ENCODE peak calls at places on chromosomes 6 and 20, in five cellular contexts. One of them, this sample, is unnamed.

GRCh38 chr20:47776639-47777038 is 8.6 kb downstream of the SULF2 start:
- DNase-seq in fibroblast of pulmonary artery: no peak
- DNase-seq in IMR-90: no peak
- DNase-seq in astrocyte of the cerebellum: no peak
- DNase-seq in body of pancreas: no peak
- DNase-seq in this sample: no peak

GRCh38 chr6:20188630-20189075 is 23.6 kb downstream of the MBOAT1 start:
- DNase-seq in fibroblast of pulmonary artery: no peak
- DNase-seq in astrocyte of the cerebellum: no peak
- DNase-seq in body of pancreas: no peak
- DNase-seq in IMR-90: no peak
- DNase-seq in this sample: no peak

GRCh38 chr6:159887146-159887545 is 3.6 kb upstream of the MAS1 start:
- DNase-seq in IMR-90: no peak
- DNase-seq in body of pancreas: no peak
- DNase-seq in fibroblast of pulmonary artery: no peak
- DNase-seq in astrocyte of the cerebellum: no peak
- DNase-seq in this sample: no peak

GRCh38 chr6:12958052-12958706 is 241.6 kb downstream of the PHACTR1 start:
- DNase-seq in IMR-90: no peak
- DNase-seq in fibroblast of pulmonary artery: peak
- DNase-seq in body of pancreas: peak
- DNase-seq in astrocyte of the cerebellum: no peak
- DNase-seq in this sample: no peak

GRCh38 chr20:36279362-36279761 is 26.8 kb upstream of the DLGAP4 start:
- DNase-seq in fibroblast of pulmonary artery: no peak
- DNase-seq in body of pancreas: no peak
- DNase-seq in astrocyte of the cerebellum: no peak
- DNase-seq in IMR-90: no peak
- DNase-seq in this sample: no peak

GRCh38 chr6:40353967-40354452 is 233.2 kb downstream of the LRFN2 start:
- DNase-seq in fibroblast of pulmonary artery: no peak
- DNase-seq in body of pancreas: peak
- DNase-seq in IMR-90: no peak
- DNase-seq in astrocyte of the cerebellum: no peak
- DNase-seq in this sample: no peak

GRCh38 chr6:6516643-6517042 is 71.9 kb upstream of the LY86 start:
- DNase-seq in IMR-90: no peak
- DNase-seq in fibroblast of pulmonary artery: no peak
- DNase-seq in body of pancreas: no peak
- DNase-seq in astrocyte of the cerebellum: no peak
- DNase-seq in this sample: no peak

GRCh38 chr20:12047838-12048432 is 130.2 kb downstream of the BTBD3 start:
- DNase-seq in fibroblast of pulmonary artery: peak
- DNase-seq in astrocyte of the cerebellum: no peak
- DNase-seq in IMR-90: peak
- DNase-seq in body of pancreas: no peak
- DNase-seq in this sample: no peak

GRCh38 chr6:110689275-110689935 is 125.9 kb downstream of the CDK19 start:
- DNase-seq in IMR-90: no peak
- DNase-seq in astrocyte of the cerebellum: no peak
- DNase-seq in fibroblast of pulmonary artery: no peak
- DNase-seq in body of pancreas: no peak
- DNase-seq in this sample: no peak

GRCh38 chr6:22892452-22892851 is 323.1 kb downstream of the HDGFL1 start:
- DNase-seq in astrocyte of the cerebellum: peak
- DNase-seq in IMR-90: peak
- DNase-seq in body of pancreas: no peak
- DNase-seq in fibroblast of pulmonary artery: peak
- DNase-seq in this sample: peak

DNA sequence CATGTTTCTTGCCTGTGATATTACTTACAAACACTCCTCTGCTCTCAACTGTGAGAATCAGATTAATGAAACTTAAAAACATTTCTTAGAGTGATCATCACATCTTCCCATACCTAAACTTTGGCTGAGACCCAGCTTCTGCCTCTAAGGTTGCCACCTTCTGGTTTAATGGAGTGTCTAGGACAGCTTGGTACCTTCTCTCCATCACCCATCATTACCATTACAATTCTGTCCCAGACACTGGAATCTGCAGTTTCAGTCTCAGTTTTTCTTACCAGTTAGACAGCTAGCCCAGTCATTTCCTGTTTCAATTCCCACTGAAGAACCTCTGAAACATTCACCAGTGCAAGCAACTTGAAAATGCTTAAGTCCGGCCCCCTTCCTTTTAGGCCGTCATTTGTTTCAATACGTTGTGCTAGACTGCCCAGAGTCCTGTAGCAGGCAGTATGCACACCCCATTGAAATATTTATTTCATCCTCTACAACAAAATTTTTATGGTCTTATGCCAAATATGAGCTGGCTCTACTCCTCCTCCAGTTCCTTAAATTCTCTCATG is 107.0 kb upstream of the FOXO3 start:
- DNase-seq in fibroblast of pulmonary artery: peak
- DNase-seq in IMR-90: peak
- DNase-seq in astrocyte of the cerebellum: peak
- DNase-seq in body of pancreas: no peak
- DNase-seq in this sample: no peak
- TF ChIP-seq CTCF in fibroblast of pulmonary artery: peak
- TF ChIP-seq CTCF in IMR-90: no peak
- TF ChIP-seq CTCF in astrocyte of the cerebellum: peak
- TF ChIP-seq CTCF in body of pancreas: no peak
- TF ChIP-seq CTCF in this sample: no peak

DNA sequence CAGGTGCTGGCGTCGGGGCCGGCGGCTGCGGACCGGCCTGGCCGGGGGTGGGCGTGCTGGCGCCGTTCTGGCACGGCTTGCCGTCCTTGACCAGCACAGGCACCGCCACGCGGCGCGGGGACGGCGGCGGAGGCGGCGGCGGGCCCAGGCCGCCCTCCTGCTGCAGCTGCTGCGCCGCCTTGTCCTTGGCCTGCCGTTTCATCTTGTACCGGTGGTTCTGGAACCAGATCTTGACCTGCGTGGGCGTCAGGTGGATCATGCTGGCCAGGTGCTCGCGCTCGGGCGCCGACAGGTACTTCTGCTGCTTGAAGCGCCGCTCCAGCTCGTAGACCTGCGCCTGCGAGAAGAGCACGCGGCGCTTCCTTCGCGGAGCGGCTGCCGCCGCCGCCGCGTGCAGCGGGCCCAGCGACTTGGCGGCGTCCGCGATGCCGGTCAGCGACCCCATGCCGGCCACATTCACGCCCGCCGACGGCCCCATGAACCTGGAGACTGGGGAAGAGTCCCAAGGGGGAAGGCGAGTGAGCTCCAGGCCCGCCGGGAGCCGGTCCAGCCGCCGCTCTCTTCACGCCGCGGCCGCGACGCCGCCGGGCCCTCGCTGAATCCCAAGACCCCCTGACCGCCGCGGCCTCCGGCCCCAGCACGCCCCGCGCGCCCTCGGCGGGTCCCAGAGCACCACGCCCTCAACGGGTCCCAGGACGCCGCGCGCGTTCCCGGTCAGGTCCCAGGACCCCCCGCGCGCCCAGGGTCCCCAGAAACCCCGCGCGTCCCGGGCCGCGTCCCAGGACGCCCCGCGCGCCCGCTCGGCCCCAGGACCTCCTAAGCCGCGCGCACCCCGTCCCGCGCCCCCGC is 1.1 kb downstream of the NKX2-4 start:
- DNase-seq in fibroblast of pulmonary artery: no peak
- DNase-seq in IMR-90: no peak
- DNase-seq in body of pancreas: peak
- DNase-seq in astrocyte of the cerebellum: no peak
- DNase-seq in this sample: no peak
- H3K4me3 ChIP-seq in fibroblast of pulmonary artery: no peak
- H3K4me3 ChIP-seq in IMR-90: peak
- H3K4me3 ChIP-seq in body of pancreas: no peak
- H3K4me3 ChIP-seq in astrocyte of the cerebellum: no peak
- H3K4me3 ChIP-seq in this sample: no peak

GRCh38 chr20:1505871-1506270 is 14.7 kb upstream of the SIRPB2 start:
- DNase-seq in body of pancreas: no peak
- DNase-seq in IMR-90: no peak
- DNase-seq in fibroblast of pulmonary artery: no peak
- DNase-seq in astrocyte of the cerebellum: no peak
- DNase-seq in this sample: no peak

GRCh38 chr20:1507276-1507675 is 16.1 kb upstream of the SIRPB2 start:
- DNase-seq in fibroblast of pulmonary artery: no peak
- DNase-seq in body of pancreas: no peak
- DNase-seq in IMR-90: no peak
- DNase-seq in astrocyte of the cerebellum: no peak
- DNase-seq in this sample: no peak

GRCh38 chr20:1508576-1508975 is 17.4 kb upstream of the SIRPB2 start:
- DNase-seq in fibroblast of pulmonary artery: no peak
- DNase-seq in IMR-90: no peak
- DNase-seq in body of pancreas: no peak
- DNase-seq in astrocyte of the cerebellum: no peak
- DNase-seq in this sample: no peak

GRCh38 chr20:1505361-1505760 is 14.1 kb upstream of the SIRPB2 start:
- DNase-seq in astrocyte of the cerebellum: no peak
- DNase-seq in body of pancreas: no peak
- DNase-seq in IMR-90: no peak
- DNase-seq in fibroblast of pulmonary artery: no peak
- DNase-seq in this sample: no peak

GRCh38 chr20:1509237-1509636 is 18.0 kb upstream of the SIRPB2 start:
- DNase-seq in astrocyte of the cerebellum: no peak
- DNase-seq in IMR-90: peak
- DNase-seq in fibroblast of pulmonary artery: peak
- DNase-seq in body of pancreas: no peak
- DNase-seq in this sample: no peak
- TF ChIP-seq CTCF in astrocyte of the cerebellum: peak
- TF ChIP-seq CTCF in IMR-90: peak
- TF ChIP-seq CTCF in fibroblast of pulmonary artery: peak
- TF ChIP-seq CTCF in body of pancreas: no peak
- TF ChIP-seq CTCF in this sample: peak

DNA sequence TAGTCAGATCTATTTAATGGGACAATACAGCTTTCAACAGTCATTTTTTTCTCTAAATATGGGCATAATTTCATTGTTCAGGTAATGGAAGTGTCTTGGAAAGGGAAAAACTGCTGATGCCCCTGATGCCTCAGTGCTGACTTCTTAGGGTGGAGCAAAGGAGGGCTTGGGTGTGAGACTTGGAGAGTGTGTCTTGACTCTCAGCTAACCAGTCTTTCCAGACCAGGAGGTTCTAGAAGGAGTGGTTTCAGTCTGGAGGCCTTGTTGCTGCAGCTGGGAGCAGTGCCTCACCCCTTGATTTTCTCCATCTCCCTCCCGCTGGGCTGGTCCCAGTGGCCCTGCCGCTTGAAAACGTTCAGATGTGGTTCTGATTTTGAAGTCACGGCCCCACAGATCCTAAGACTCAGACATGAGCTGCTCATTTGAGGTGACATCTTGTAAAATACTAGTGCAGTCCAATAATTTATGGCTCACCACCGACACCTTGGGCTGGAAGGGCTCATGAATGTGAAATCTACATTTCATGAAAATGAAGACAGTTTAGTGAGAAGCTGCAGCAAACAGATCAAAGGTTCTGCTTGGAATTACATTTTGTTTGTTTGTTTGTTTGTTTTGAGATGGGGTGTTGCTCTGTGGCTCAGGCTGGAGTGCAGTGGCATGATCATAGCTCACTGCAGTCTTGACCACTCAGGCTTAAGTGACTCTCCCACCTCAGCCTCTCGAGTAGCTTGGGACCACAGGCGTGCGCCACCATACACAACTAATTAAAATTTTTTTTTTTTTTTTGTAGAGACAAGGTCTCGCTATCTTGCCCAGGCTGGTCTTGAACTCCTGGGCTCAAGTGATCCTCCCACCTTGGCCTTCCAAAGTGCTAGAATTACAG is 5.6 kb downstream of the DSP start:
- DNase-seq in fibroblast of pulmonary artery: no peak
- DNase-seq in astrocyte of the cerebellum: no peak
- DNase-seq in body of pancreas: no peak
- DNase-seq in IMR-90: no peak
- DNase-seq in this sample: no peak
- H3K4me3 ChIP-seq in fibroblast of pulmonary artery: no peak
- H3K4me3 ChIP-seq in astrocyte of the cerebellum: no peak
- H3K4me3 ChIP-seq in body of pancreas: no peak
- H3K4me3 ChIP-seq in IMR-90: no peak
- H3K4me3 ChIP-seq in this sample: no peak

GRCh38 chr6:16953905-16954304 is 147.9 kb upstream of the STMND1 start:
- DNase-seq in astrocyte of the cerebellum: no peak
- DNase-seq in body of pancreas: no peak
- DNase-seq in fibroblast of pulmonary artery: no peak
- DNase-seq in IMR-90: no peak
- DNase-seq in this sample: no peak

GRCh38 chr6:16961577-16961976 is 140.3 kb upstream of the STMND1 start:
- DNase-seq in IMR-90: peak
- DNase-seq in astrocyte of the cerebellum: no peak
- DNase-seq in fibroblast of pulmonary artery: no peak
- DNase-seq in body of pancreas: no peak
- DNase-seq in this sample: no peak

GRCh38 chr6:16955899-16956298 is 146.0 kb upstream of the STMND1 start:
- DNase-seq in IMR-90: no peak
- DNase-seq in body of pancreas: no peak
- DNase-seq in fibroblast of pulmonary artery: no peak
- DNase-seq in astrocyte of the cerebellum: no peak
- DNase-seq in this sample: no peak

GRCh38 chr6:16959789-16960188 is 142.1 kb upstream of the STMND1 start:
- DNase-seq in IMR-90: no peak
- DNase-seq in body of pancreas: no peak
- DNase-seq in fibroblast of pulmonary artery: no peak
- DNase-seq in astrocyte of the cerebellum: no peak
- DNase-seq in this sample: no peak

DNA sequence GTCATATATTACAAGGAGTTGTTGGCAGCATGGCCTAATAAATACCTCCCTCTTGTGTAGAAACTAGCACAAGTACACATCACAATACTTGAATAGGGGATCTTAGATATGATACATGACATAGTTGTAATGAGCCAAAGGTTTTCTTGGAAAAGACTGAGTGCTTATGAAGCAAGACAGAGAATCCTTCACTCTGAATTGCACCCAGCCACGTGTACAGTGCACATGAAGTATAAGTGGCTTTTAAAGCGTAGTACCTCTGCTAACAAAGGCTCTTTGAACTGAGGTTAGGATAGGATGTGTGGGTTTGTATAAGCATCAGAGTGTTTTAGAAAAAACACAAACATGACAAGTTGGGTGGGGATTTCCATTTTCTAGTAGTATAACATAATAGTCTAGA is 145.5 kb upstream of the STMND1 start:
- DNase-seq in IMR-90: no peak
- DNase-seq in body of pancreas: no peak
- DNase-seq in fibroblast of pulmonary artery: peak
- DNase-seq in astrocyte of the cerebellum: no peak
- DNase-seq in this sample: no peak
- TF ChIP-seq CTCF in IMR-90: no peak
- TF ChIP-seq CTCF in body of pancreas: no peak
- TF ChIP-seq CTCF in fibroblast of pulmonary artery: peak
- TF ChIP-seq CTCF in astrocyte of the cerebellum: no peak
- TF ChIP-seq CTCF in this sample: no peak

DNA sequence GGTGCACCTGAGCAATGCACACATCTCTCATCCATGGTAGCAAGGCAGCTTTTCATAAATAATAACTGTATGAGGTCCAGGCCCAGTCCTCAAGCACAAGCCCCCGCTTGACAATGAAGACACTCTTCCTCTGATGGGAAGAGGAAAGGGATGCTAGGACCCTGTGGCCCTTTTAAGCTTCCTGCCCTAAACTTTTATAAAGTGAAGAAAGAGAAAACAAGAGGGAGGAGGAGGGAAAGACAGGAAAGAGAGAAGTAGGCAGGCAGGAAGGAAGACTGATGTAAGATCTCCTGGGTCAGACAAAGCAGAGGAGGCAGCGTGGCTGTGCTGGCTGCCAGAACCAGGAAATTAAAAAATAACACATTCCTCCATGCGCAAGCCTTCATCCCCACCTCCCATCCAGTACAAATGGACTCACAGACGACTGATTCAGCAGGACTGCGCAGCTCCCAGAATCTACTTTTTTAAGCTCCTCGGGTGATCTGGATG is 16.4 kb downstream of the TNFAIP3 start:
- DNase-seq in IMR-90: peak
- DNase-seq in astrocyte of the cerebellum: no peak
- DNase-seq in fibroblast of pulmonary artery: peak
- DNase-seq in body of pancreas: no peak
- DNase-seq in this sample: no peak
- H3K4me3 ChIP-seq in IMR-90: no peak
- H3K4me3 ChIP-seq in astrocyte of the cerebellum: no peak
- H3K4me3 ChIP-seq in fibroblast of pulmonary artery: no peak
- H3K4me3 ChIP-seq in body of pancreas: no peak
- H3K4me3 ChIP-seq in this sample: no peak

This sample was measured in retinal pigment epithelial cell.